ENCODE peak calls at places on chromosome 9, in seven cellular contexts. D is globus pallidus; I is foreskin fibroblast; G is stimulated activated CD4-positive, alpha-beta T cell treated with anti-CD3 and anti-CD28 coated beads, Interleukin-12 subunit alpha, Interleukin-12 subunit beta, amount 100 ng/mL, for 4 hours; N is EL; T is activated effector memory CD4-positive, alpha-beta T cell treated with Interleukin-2 at 50 U/mL for 16 hours; R is uterus. C is an unnamed sample.

GRCh38 chr9:12351293-12351852 is 341.8 kb upstream of the TYRP1 start:
- DNase-seq in D (no peak), I (no peak), G (no peak), N (no peak), T (no peak), R (no peak), C (no peak)

GRCh38 chr9:132181796-132182521 is 20.1 kb downstream of the NTNG2 start:
- DNase-seq in D (no peak), I (peak; percentile 28), G (no peak), N (no peak), T (no peak), R (peak; percentile 50), C (peak; percentile 56)

GRCh38 chr9:121302786-121303185 is 34.8 kb downstream of the GSN start:
- DNase-seq in D (no peak), I (no peak), G (no peak), N (no peak), T (no peak), R (no peak), C (peak; percentile 2)

GRCh38 chr9:131236161-131236560 is 40.1 kb downstream of the FAM78A start:
- DNase-seq in D (no peak), I (no peak), G (no peak), N (no peak), T (no peak), R (no peak), C (no peak)

GRCh38 chr9:129570450-129571297 is 50.2 kb downstream of the C9orf50 start:
- DNase-seq in D (no peak), I (peak; percentile 90), G (no peak), N (peak; percentile 97), T (no peak), R (peak; percentile 78), C (no peak)

GRCh38 chr9:119420263-119420662 is 51.0 kb upstream of the BRINP1 start:
- DNase-seq in D (no peak), I (no peak), G (no peak), N (no peak), T (no peak), R (no peak), C (peak; percentile 54)

GRCh38 chr9:73807956-73808355 is 656.3 kb downstream of the ANXA1 start:
- DNase-seq in D (no peak), I (peak; percentile 8), G (no peak), N (no peak), T (no peak), R (no peak), C (no peak)

GRCh38 chr9:101376117-101376866 is 8.5 kb downstream of the BAAT start:
- DNase-seq in D (no peak), I (no peak), G (no peak), N (peak; percentile 86), T (no peak), R (peak; percentile 73), C (no peak)

GRCh38 chr9:127574089-127574921 is 37.8 kb upstream of the STXBP1 start:
- DNase-seq in D (no peak), I (peak; percentile 87), G (no peak), N (peak; percentile 78), T (no peak), R (no peak), C (no peak)

GRCh38 chr9:122446819-122447484 is 30.8 kb downstream of the OR1J1 start:
- DNase-seq in D (no peak), I (no peak), G (no peak), N (peak; percentile 33), T (no peak), R (no peak), C (no peak)

GRCh38 chr9:2567922-2568321 is 53.7 kb upstream of the VLDLR start:
- DNase-seq in D (no peak), I (peak; percentile 39), G (no peak), N (no peak), T (no peak), R (no peak), C (no peak)

GRCh38 chr9:130555968-130556367 is 23.4 kb upstream of the FUBP3 start:
- DNase-seq in D (no peak), I (no peak), G (no peak), N (no peak), T (no peak), R (no peak), C (no peak)

GRCh38 chr9:89842267-89842768 is 237.5 kb downstream of the GADD45G start:
- DNase-seq in D (no peak), I (no peak), G (no peak), N (no peak), T (no peak), R (no peak), C (no peak)

GRCh38 chr9:119639287-119639955 is 270.2 kb upstream of the BRINP1 start:
- DNase-seq in D (no peak), I (peak; percentile 8), G (no peak), N (no peak), T (no peak), R (no peak), C (no peak)

GRCh38 chr9:91026266-91026665 is 224.6 kb downstream of the SYK start:
- DNase-seq in D (no peak), I (no peak), G (no peak), N (no peak), T (no peak), R (no peak), C (no peak)

GRCh38 chr9:124342402-124342945 is 72.8 kb downstream of the PSMB7 start:
- DNase-seq in D (no peak), I (no peak), G (no peak), N (no peak), T (no peak), R (no peak), C (no peak)

GRCh38 chr9:119811030-119811429 is 441.8 kb upstream of the BRINP1 start:
- DNase-seq in D (no peak), I (no peak), G (no peak), N (peak; percentile 45), T (no peak), R (no peak), C (no peak)

GRCh38 chr9:108259917-108260675 is 595.7 kb downstream of the ACTL7B start:
- DNase-seq in D (no peak), I (peak; percentile 46), G (no peak), N (peak; percentile 19), T (no peak), R (no peak), C (no peak)

GRCh38 chr9:126520453-126520852 is 93.3 kb upstream of the LMX1B start:
- DNase-seq in D (no peak), I (no peak), G (no peak), N (no peak), T (no peak), R (no peak), C (no peak)

C was measured in glutamatergic neuron.